ENCODE peak calls at places on chromosomes 2 and 18, in nine cellular contexts. L is PC-3; U is tibial artery; S is IMR-90; B is CD8-positive, alpha-beta T cell; J is heart left ventricle; H is lower lobe of right lung; N is colonic mucosa; R is MG63. F is an unnamed sample. For H3K9me3, the result is how much of the 10 kb centered on the place peaks cover.

GRCh38 chr2:62270728-62271127 is 74.8 kb downstream of the B3GNT2 start:
- DNase-seq in U (peak), B (no peak), H (peak), S (peak), N (no peak), R (peak), L (no peak), J (peak), F (no peak)

GRCh38 chr2:223613017-223613950 is 11.1 kb upstream of the SCG2 start:
- DNase-seq in N (peak), L (peak), U (peak), S (peak), H (peak), R (peak), J (peak), B (no peak), F (peak)

GRCh38 chr2:96083064-96083889 is 33.1 kb downstream of the ADRA2B start:
- DNase-seq in L (no peak), J (peak), B (no peak), R (no peak), H (peak), U (peak), N (peak), S (no peak), F (no peak)

GRCh38 chr2:29055586-29055985 is 18.7 kb downstream of the PCARE start:
- DNase-seq in N (no peak), B (no peak), S (no peak), H (no peak), R (no peak), J (no peak), L (no peak), U (no peak), F (no peak)

GRCh38 chr2:76178610-76179009 is 467.9 kb upstream of the GCFC2 start:
- DNase-seq in R (no peak), H (no peak), B (no peak), L (no peak), J (no peak), U (no peak), N (no peak), S (no peak), F (no peak)

GRCh38 chr2:179770029-179770428 is 91.4 kb downstream of the ZNF385B start:
- DNase-seq in S (no peak), J (no peak), U (no peak), R (no peak), L (no peak), B (no peak), H (no peak), N (no peak), F (no peak)

GRCh38 chr2:8922431-8922830 is 81.1 kb downstream of the MBOAT2 start:
- DNase-seq in R (no peak), H (no peak), L (no peak), U (no peak), N (no peak), J (no peak), S (peak), B (no peak), F (no peak)

GRCh38 chr2:1675633-1676032 is 68.7 kb downstream of the PXDN start:
- DNase-seq in J (peak), S (peak), R (peak), U (peak), L (peak), N (no peak), B (no peak), H (peak), F (no peak)

GRCh38 chr2:196442211-196442610 is 197.3 kb upstream of the CCDC150 start:
- DNase-seq in R (no peak), B (no peak), H (no peak), J (no peak), U (no peak), N (no peak), S (peak), L (no peak), F (no peak)

GRCh38 chr18:31241900-31242409 is 76.0 kb upstream of the DSG1 start:
- DNase-seq in R (no peak), B (no peak), N (peak), U (no peak), S (peak), J (no peak), H (no peak), L (peak), F (no peak)

GRCh38 chr2:146081459-146081858 is 1561.5 kb upstream of the ZEB2 start:
- DNase-seq in H (no peak), S (no peak), L (no peak), B (no peak), U (no peak), N (no peak), R (no peak), J (no peak), F (no peak)
- H3K4me3 ChIP-seq in H (no peak), S (no peak), L (no peak), B (no peak), U (no peak), N (no peak), R (no peak), J (no peak), F (no peak)

GRCh38 chr2:7063789-7064188 is 146.6 kb downstream of the RNF144A start:
- DNase-seq in U (no peak), R (no peak), H (no peak), N (no peak), L (no peak), B (no peak), S (no peak), J (no peak), F (no peak)
- H3K9me3 ChIP-seq in U (under half), R (under half), H (under half), N (under half), L (under half), B (under half), S (under half), J (under half), F (under half)

GRCh38 chr2:11514081-11514730 is 19.6 kb upstream of the GREB1 start:
- DNase-seq in N (no peak), B (no peak), U (no peak), L (no peak), R (no peak), S (no peak), J (no peak), H (no peak), F (no peak)
- H3K4me3 ChIP-seq in N (no peak), B (no peak), U (no peak), L (no peak), R (no peak), S (no peak), J (no peak), H (no peak), F (no peak)

GRCh38 chr2:88813612-88814011 is 122.1 kb downstream of the RPIA start:
- DNase-seq in B (no peak), L (no peak), J (no peak), H (no peak), R (no peak), U (no peak), S (no peak), N (no peak), F (no peak)
- H3K9me3 ChIP-seq in B (under half), L (under half), J (under half), H (under half), R (under half), U (under half), S (under half), N (under half), F (under half)

GRCh38 chr18:36933552-36933951 is 104.6 kb downstream of the KIAA1328 start:
- DNase-seq in U (no peak), H (no peak), L (no peak), S (no peak), N (no peak), R (no peak), B (no peak), J (no peak), F (no peak)
- H3K4me3 ChIP-seq in U (no peak), H (no peak), L (no peak), S (no peak), N (no peak), R (no peak), B (no peak), J (no peak), F (no peak)

GRCh38 chr2:202934456-202934855 is 22.4 kb downstream of the CARF start:
- DNase-seq in R (no peak), L (no peak), S (no peak), U (no peak), H (no peak), N (no peak), B (no peak), J (no peak), F (no peak)

GRCh38 chr2:202941771-202942170 is 29.7 kb downstream of the CARF start:
- DNase-seq in B (no peak), N (no peak), J (no peak), R (no peak), L (peak), S (peak), H (no peak), U (no peak), F (no peak)

GRCh38 chr2:202944403-202944802 is 32.3 kb downstream of the CARF start:
- DNase-seq in S (peak), B (no peak), J (no peak), H (no peak), U (no peak), L (peak), R (no peak), N (no peak), F (no peak)

GRCh38 chr2:202933958-202934357 is 21.9 kb downstream of the CARF start:
- DNase-seq in B (no peak), L (peak), N (no peak), H (no peak), S (no peak), R (no peak), U (no peak), J (no peak), F (no peak)

GRCh38 chr2:202938960-202939359 is 26.9 kb downstream of the CARF start:
- DNase-seq in L (no peak), R (no peak), B (no peak), S (no peak), J (no peak), U (no peak), H (no peak), N (no peak), F (no peak)
- H3K9me3 ChIP-seq in L (under half), R (under half), B (under half), S (under half), J (under half), U (under half), H (under half), N (under half), F (under half)

DNA sequence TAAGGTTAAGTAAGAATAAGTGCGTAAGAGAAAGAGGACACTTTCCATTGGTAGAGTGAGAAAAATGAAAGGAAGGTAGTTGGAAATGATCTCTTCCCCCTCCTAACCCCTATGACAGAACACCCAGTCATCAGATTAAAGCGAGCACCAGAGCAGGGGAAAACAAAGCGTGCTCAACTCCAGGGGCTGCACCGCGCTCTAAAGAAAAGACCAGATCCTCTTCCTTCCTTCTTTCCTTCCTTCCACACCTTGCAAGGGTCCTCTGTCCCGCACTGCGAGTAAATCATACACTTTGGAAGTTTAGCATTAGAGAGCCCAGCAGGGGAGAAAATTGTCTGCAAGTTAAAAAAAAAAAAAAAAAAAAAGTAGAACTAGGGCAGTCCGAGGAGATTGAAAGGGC is 931 bp upstream of the CDH7 start:
- DNase-seq in H (no peak), R (no peak), S (no peak), J (no peak), N (no peak), U (no peak), L (no peak), B (no peak), F (no peak)
- H3K4me3 ChIP-seq in H (no peak), R (no peak), S (no peak), J (peak), N (no peak), U (no peak), L (peak), B (no peak), F (peak)

F was measured in SK-N-MC.